ENCODE peak calls at places on chromosomes 5 and 9, in five cellular contexts. G, T, P, A and J are unnamed samples. For H3K4me1 and H3K9me3, the result is how much of the 10 kb centered on the place peaks cover.

GRCh38 chr5:158978061-158978745 is 121.5 kb downstream of the EBF1 start:
- DNase-seq in G (no peak), T (no peak), P (no peak), A (no peak), J (no peak)

GRCh38 chr5:113092683-113093082 is 116.1 kb downstream of the DCP2 start:
- DNase-seq in G (no peak), T (no peak), P (no peak), A (no peak), J (peak)

GRCh38 chr5:55903121-55903701 is 52.1 kb downstream of the IL31RA start:
- DNase-seq in G (no peak), T (no peak), P (no peak), A (peak), J (peak)

GRCh38 chr9:83544002-83544698 is 5.9 kb upstream of the FRMD3 start:
- DNase-seq in G (peak), T (peak), P (peak), A (no peak), J (no peak)

GRCh38 chr5:174735498-174736350 is 11.3 kb downstream of the MSX2 start:
- DNase-seq in G (no peak), T (peak), P (no peak), A (no peak), J (no peak)

GRCh38 chr9:109194157-109194556 is 27.1 kb upstream of the FRRS1L start:
- DNase-seq in G (no peak), T (no peak), P (no peak), A (no peak), J (no peak)

GRCh38 chr5:109689740-109690455 is at the start of gene MAN2A1:
- DNase-seq in G (peak), T (peak), P (peak), A (peak), J (peak)

GRCh38 chr9:131382850-131383729 is 10.8 kb upstream of the PRRC2B start:
- DNase-seq in G (no peak), T (peak), P (peak), A (no peak), J (no peak)

GRCh38 chr9:74775401-74775800 is 112.3 kb downstream of the TRPM6 start:
- DNase-seq in G (no peak), T (no peak), P (no peak), A (no peak), J (no peak)

GRCh38 chr5:142100307-142100706 is 8.3 kb upstream of the NDFIP1 start:
- DNase-seq in G (no peak), T (no peak), P (no peak), A (no peak), J (peak)

GRCh38 chr9:83196946-83197345 is 134.0 kb upstream of the RASEF start:
- DNase-seq in G (no peak), T (no peak), P (no peak), A (no peak), J (no peak)

GRCh38 chr9:34992376-34992951 is 2.9 kb downstream of the DNAJB5 start:
- DNase-seq in G (peak), T (no peak), P (peak), A (peak), J (peak)

GRCh38 chr5:44275908-44276307 is 113.3 kb downstream of the FGF10 start:
- DNase-seq in G (no peak), T (no peak), P (no peak), A (no peak), J (no peak)

GRCh38 chr9:19269582-19269981 is 39.1 kb downstream of the DENND4C start:
- DNase-seq in G (no peak), T (no peak), P (no peak), A (no peak), J (no peak)

GRCh38 chr9:95363051-95363841 is 45.7 kb upstream of the FANCC start:
- DNase-seq in G (no peak), T (peak), P (no peak), A (no peak), J (no peak)

GRCh38 chr9:38107811-38108304 is 38.8 kb upstream of the SHB start:
- DNase-seq in G (no peak), T (peak), P (no peak), A (no peak), J (no peak)

GRCh38 chr5:116411101-116411571 is 163.5 kb downstream of the SEMA6A start:
- DNase-seq in G (no peak), T (no peak), P (peak), A (no peak), J (no peak)

GRCh38 chr9:99451121-99451606 is 229.1 kb downstream of the SEC61B start:
- DNase-seq in G (no peak), T (peak), P (peak), A (no peak), J (no peak)

GRCh38 chr9:129640086-129640870 is 1.7 kb downstream of the ASB6 start:
- DNase-seq in G (no peak), T (peak), P (no peak), A (no peak), J (no peak)

GRCh38 chr5:68046445-68046844 is 169.1 kb upstream of the PIK3R1 start:
- DNase-seq in G (no peak), T (no peak), P (no peak), A (no peak), J (no peak)

GRCh38 chr9:9522406-9522805 is 1090.4 kb downstream of the PTPRD start:
- DNase-seq in G (no peak), T (no peak), P (no peak), A (no peak), J (no peak)

GRCh38 chr9:129580211-129580915 is 40.5 kb downstream of the C9orf50 start:
- DNase-seq in G (peak), T (no peak), P (no peak), A (no peak), J (no peak)

GRCh38 chr9:129889461-129889935 is 54.2 kb downstream of the USP20 start:
- DNase-seq in G (no peak), T (no peak), P (no peak), A (peak), J (peak)

GRCh38 chr5:158786390-158786789 is 313.3 kb downstream of the EBF1 start:
- DNase-seq in G (no peak), T (no peak), P (peak), A (no peak), J (no peak)

GRCh38 chr5:51242453-51242852 is 140.8 kb upstream of the ISL1 start:
- DNase-seq in G (no peak), T (no peak), P (no peak), A (no peak), J (no peak)

GRCh38 chr5:97943036-97943435 is 760.0 kb upstream of the RIOK2 start:
- DNase-seq in G (no peak), T (no peak), P (no peak), A (no peak), J (no peak)

GRCh38 chr5:75265731-75266130 is 29.1 kb upstream of the ANKRD31 start:
- DNase-seq in G (no peak), T (no peak), P (no peak), A (no peak), J (no peak)

GRCh38 chr5:98679963-98680362 is 93.5 kb upstream of the RGMB start:
- DNase-seq in G (no peak), T (no peak), P (no peak), A (no peak), J (no peak)

GRCh38 chr5:56279291-56279690 is 46.2 kb upstream of the ANKRD55 start:
- DNase-seq in G (no peak), T (no peak), P (peak), A (no peak), J (no peak)

GRCh38 chr5:106601605-106602004 is 1069.1 kb downstream of the EFNA5 start:
- DNase-seq in G (no peak), T (no peak), P (no peak), A (no peak), J (no peak)

GRCh38 chr9:85900504-85901201 is 40.3 kb upstream of the NAA35 start:
- DNase-seq in G (peak), T (peak), P (no peak), A (no peak), J (no peak)

GRCh38 chr9:15104826-15105420 is 194.7 kb upstream of the FREM1 start:
- DNase-seq in G (no peak), T (peak), P (no peak), A (no peak), J (no peak)

GRCh38 chr9:272251-273213 is 57.9 kb downstream of the DOCK8 start:
- DNase-seq in G (peak), T (no peak), P (peak), A (peak), J (peak)

GRCh38 chr9:116939605-116940004 is 252.5 kb downstream of the TRIM32 start:
- DNase-seq in G (no peak), T (no peak), P (no peak), A (no peak), J (no peak)

GRCh38 chr5:4295663-4296339 is 700.2 kb downstream of the IRX1 start:
- DNase-seq in G (no peak), T (no peak), P (no peak), A (no peak), J (no peak)

GRCh38 chr9:130289711-130290241 is 24.2 kb downstream of the HMCN2 start:
- DNase-seq in G (no peak), T (no peak), P (peak), A (no peak), J (no peak)

GRCh38 chr5:84191296-84191695 is 193.4 kb downstream of the EDIL3 start:
- DNase-seq in G (peak), T (peak), P (no peak), A (no peak), J (no peak)

DNA sequence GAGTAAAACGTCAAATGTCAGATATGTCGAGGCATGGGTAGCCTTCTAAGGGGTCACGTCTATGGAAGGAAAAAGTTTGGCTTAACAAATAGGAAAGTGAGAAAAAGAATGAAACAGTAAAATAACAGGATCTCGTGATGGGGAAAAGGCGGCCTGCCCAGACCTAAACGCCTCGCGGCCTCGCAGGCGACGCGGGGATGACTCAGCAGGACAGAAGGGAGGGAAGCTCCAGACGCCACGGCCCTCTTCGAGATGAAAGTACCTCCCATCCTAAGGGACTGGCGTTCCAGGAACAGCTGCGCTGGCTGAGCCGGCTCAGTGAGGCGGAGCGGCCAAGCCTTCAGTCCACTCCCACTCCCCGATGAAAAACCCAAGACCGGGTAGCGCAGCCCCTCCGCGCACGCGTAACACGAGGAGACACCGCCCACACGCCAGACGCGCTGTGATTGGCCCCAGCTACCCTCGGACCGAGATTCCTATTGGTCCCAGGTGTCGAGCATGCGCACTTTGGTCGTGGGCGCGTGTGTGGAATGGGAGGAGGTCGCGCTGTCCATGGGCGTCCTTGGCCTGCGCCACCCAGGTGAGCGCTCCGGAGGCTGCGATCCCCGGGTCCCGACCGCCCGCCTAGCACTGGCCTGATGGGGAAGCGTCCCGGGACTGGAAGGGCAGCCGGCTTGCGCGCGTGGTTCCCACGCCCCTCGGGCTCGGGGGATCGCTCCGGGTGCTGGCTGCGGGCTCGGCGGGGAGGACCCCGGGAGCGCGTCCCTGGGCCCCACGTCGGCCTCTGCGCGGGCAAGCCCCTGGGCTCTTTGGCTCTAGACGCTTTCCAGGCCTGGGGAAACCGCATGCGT is 588.5 kb downstream of the MTRR start:
- DNase-seq in G (peak), T (peak), P (peak), A (peak), J (peak)
- H3K4me3 ChIP-seq in G (peak), T (peak), P (peak), A (peak), J (peak)

GRCh38 chr5:150637245-150638052 is 3.0 kb upstream of the SYNPO start:
- DNase-seq in G (no peak), T (peak), P (no peak), A (no peak), J (no peak)

GRCh38 chr5:150639317-150639738 is 1.1 kb upstream of the SYNPO start:
- DNase-seq in G (no peak), T (no peak), P (no peak), A (no peak), J (peak)

GRCh38 chr5:150638488-150639316 is 1.8 kb upstream of the SYNPO start:
- DNase-seq in G (no peak), T (no peak), P (no peak), A (no peak), J (peak)

GRCh38 chr5:150636391-150637244 is 3.8 kb upstream of the SYNPO start:
- DNase-seq in G (peak), T (peak), P (peak), A (no peak), J (peak)

DNA sequence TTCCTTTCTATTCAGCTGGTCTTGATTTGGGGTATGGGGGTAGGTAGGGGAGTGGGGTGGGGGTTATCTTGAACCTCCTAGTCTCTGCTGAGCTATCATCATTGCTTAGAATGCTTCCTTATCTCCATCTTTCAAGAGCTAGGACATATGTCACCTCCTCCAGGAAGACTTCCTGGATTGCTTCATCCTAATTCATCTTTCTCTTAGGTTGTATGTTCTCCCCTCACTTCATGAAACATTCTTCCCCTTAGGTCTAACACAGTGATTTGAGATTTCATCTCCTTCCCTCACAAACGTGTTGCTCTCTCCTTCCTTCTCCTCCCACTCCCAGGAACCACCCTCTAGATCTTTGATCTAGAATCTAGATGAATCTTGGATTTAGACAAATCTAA is 2.4 kb upstream of the SYNPO start:
- DNase-seq in G (no peak), T (no peak), P (no peak), A (no peak), J (no peak)
- H3K4me1 ChIP-seq in G (under half), T (half or more), P (half or more), A (under half), J (under half)

GRCh38 chr5:171317225-171317624 is 8.2 kb downstream of the TLX3 start:
- DNase-seq in G (no peak), T (peak), P (no peak), A (no peak), J (no peak)

GRCh38 chr5:171316258-171317121 is 7.4 kb downstream of the TLX3 start:
- DNase-seq in G (no peak), T (peak), P (no peak), A (no peak), J (no peak)

GRCh38 chr5:171315925-171316257 is 6.8 kb downstream of the TLX3 start:
- DNase-seq in G (no peak), T (no peak), P (no peak), A (no peak), J (no peak)

GRCh38 chr5:171314728-171315385 is 5.8 kb downstream of the TLX3 start:
- DNase-seq in G (no peak), T (peak), P (no peak), A (no peak), J (no peak)

DNA sequence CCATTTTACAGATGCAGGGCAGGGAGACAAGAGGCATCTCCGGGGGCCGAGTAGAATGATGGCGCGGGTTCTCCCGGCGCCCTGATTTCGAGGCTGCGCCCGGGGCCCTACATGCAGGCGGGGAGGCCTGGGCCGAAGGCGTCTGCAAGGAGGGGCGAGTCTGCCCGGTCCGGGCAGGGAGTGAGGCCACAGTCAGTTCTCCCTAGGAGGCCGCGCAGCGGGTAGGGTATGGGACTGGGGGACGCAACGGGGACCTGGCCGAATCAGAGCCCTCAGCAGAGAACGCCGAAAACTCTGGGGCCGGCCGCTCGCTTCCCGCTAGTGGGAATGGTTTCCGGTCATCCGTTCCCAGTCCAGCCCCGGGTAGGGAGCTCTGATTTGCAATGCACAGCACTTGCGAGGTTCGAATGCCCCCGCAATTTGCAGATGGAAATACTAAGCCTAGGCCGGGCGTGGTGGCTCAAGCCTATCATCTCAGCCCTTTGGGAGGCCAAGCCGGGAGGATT is 6.4 kb downstream of the TLX3 start:
- DNase-seq in G (no peak), T (no peak), P (no peak), A (no peak), J (no peak)
- H3K9me3 ChIP-seq in G (under half), T (under half), P (under half), A (under half), J (under half)

GRCh38 chr9:133874061-133874638 is 118.0 kb downstream of the VAV2 start:
- DNase-seq in G (no peak), T (no peak), P (no peak), A (no peak), J (no peak)
- H3K4me3 ChIP-seq in G (no peak), T (no peak), P (no peak), A (no peak), J (no peak)

DNA sequence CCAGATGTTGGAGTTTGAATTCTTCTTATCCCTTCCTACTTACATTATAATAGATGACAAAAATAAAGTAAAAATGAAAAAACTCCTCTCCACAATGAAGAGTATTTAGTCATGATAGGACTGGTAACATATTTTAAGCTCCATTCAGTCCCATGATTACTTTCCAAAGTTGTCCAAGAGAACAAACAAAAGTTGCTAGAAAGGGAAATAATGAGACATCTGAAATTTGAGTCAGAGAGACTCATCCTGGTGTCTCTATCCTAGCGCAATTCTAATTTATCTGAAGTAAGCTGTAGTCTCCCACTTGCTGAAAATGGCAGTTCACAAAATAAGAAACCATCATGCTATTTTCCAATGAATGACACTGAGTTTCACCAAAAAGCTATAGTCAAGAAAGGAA is 152.2 kb downstream of the BNC2 start:
- DNase-seq in G (no peak), T (no peak), P (no peak), A (no peak), J (no peak)
- H3K4me1 ChIP-seq in G (under half), T (under half), P (under half), A (under half), J (under half)

GRCh38 chr5:14714706-14715105 is 50.2 kb downstream of the OTULIN start:
- DNase-seq in G (no peak), T (no peak), P (no peak), A (no peak), J (no peak)

GRCh38 chr5:14713476-14714384 is 49.2 kb downstream of the OTULIN start:
- DNase-seq in G (no peak), T (no peak), P (no peak), A (no peak), J (no peak)

GRCh38 chr5:14710313-14710994 is 45.9 kb downstream of the OTULIN start:
- DNase-seq in G (no peak), T (no peak), P (no peak), A (no peak), J (no peak)

GRCh38 chr5:14712666-14713065 is 48.1 kb downstream of the OTULIN start:
- DNase-seq in G (no peak), T (no peak), P (no peak), A (no peak), J (no peak)

DNA sequence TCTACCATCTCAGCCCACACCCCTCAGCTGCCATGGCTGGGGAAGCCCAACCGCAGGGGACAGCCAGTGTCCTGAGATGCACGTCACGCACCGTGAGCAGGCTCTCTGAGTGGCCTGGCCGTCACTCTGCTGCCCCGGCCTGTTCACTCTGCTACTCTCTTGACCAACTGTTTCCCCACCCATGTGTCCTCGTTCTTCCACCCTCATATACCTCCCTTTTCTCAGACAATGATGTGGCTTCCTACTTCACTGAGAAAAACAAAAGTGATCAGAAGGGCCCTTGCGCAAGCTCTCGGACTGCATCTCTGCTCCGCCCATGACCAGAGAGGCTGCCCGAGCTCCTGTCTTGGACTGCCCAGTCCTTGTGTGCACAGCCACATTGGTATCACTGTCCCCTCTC is 47.6 kb downstream of the OTULIN start:
- DNase-seq in G (no peak), T (no peak), P (no peak), A (no peak), J (no peak)
- H3K9me3 ChIP-seq in G (under half), T (under half), P (under half), A (under half), J (under half)